ENCODE peak calls at places on chromosomes 16 and 17, in six cellular contexts. Q is cardiac muscle cell, R is fibroblast of lung, F is sigmoid colon, C is A549, Y is heart right ventricle. N is an unnamed sample.

GRCh38 chr16:57623251-57624043 is 5.0 kb upstream of the ADGRG1 start:
- DNase-seq in Q (no peak), R (peak; percentile 38), F (peak; percentile 72), C (peak; percentile 47), Y (no peak), N (peak; percentile 82)

GRCh38 chr17:74935048-74935447 is 650 bp upstream of the OTOP3 start:
- DNase-seq in Q (no peak), R (no peak), F (no peak), C (no peak), Y (no peak), N (no peak)

GRCh38 chr16:89855301-89855945 is 18.0 kb upstream of the TCF25 start:
- DNase-seq in Q (no peak), R (no peak), F (no peak), C (no peak), Y (no peak), N (no peak)

GRCh38 chr16:56202036-56202435 is 10.7 kb downstream of the GNAO1 start:
- DNase-seq in Q (no peak), R (no peak), F (no peak), C (no peak), Y (no peak), N (no peak)

GRCh38 chr17:57369509-57369945 is 113.2 kb downstream of the MSI2 start:
- DNase-seq in Q (no peak), R (peak; percentile 28), F (no peak), C (no peak), Y (no peak), N (no peak)

GRCh38 chr17:8226536-8227237 is 16.3 kb upstream of the AURKB start:
- DNase-seq in Q (peak; percentile 80), R (peak; percentile 96), F (peak; percentile 90), C (peak; percentile 79), Y (peak; percentile 48), N (peak; percentile 66)

GRCh38 chr16:4870138-4870671 is 22.9 kb downstream of the UBN1 start:
- DNase-seq in Q (no peak), R (no peak), F (no peak), C (no peak), Y (no peak), N (no peak)

GRCh38 chr17:43967251-43967875 is 13.6 kb upstream of the PYY start:
- DNase-seq in Q (no peak), R (no peak), F (no peak), C (no peak), Y (no peak), N (no peak)

GRCh38 chr16:63578791-63579190 is 1542.6 kb upstream of the CDH8 start:
- DNase-seq in Q (no peak), R (no peak), F (no peak), C (no peak), Y (no peak), N (no peak)

GRCh38 chr17:58184308-58184985 is 8.1 kb upstream of the EPX start:
- DNase-seq in Q (no peak), R (peak; percentile 21), F (no peak), C (no peak), Y (no peak), N (no peak)

GRCh38 chr17:41199421-41200098 is 9.9 kb downstream of the KRTAP9-1 start:
- DNase-seq in Q (no peak), R (no peak), F (no peak), C (no peak), Y (no peak), N (no peak)

GRCh38 chr17:48261297-48261880 is 153.8 kb downstream of the SNX11 start:
- DNase-seq in Q (peak; percentile 18), R (peak; percentile 20), F (no peak), C (peak; percentile 74), Y (no peak), N (peak; percentile 31)

GRCh38 chr17:49913226-49914095 is 55.5 kb upstream of the DLX4 start:
- DNase-seq in Q (no peak), R (no peak), F (no peak), C (peak; percentile 81), Y (no peak), N (no peak)

GRCh38 chr17:77144227-77144626 is 3.5 kb downstream of the SEC14L1 start:
- DNase-seq in Q (no peak), R (no peak), F (peak; percentile 17), C (no peak), Y (no peak), N (no peak)

GRCh38 chr17:77146882-77147281 is 6.1 kb downstream of the SEC14L1 start:
- DNase-seq in Q (no peak), R (no peak), F (no peak), C (no peak), Y (peak; percentile 35), N (no peak)

GRCh38 chr17:77147357-77147801 is 6.6 kb downstream of the SEC14L1 start:
- DNase-seq in Q (no peak), R (no peak), F (no peak), C (no peak), Y (no peak), N (no peak)

GRCh38 chr17:77145209-77145608 is 4.4 kb downstream of the SEC14L1 start:
- DNase-seq in Q (no peak), R (no peak), F (no peak), C (no peak), Y (no peak), N (no peak)

DNA sequence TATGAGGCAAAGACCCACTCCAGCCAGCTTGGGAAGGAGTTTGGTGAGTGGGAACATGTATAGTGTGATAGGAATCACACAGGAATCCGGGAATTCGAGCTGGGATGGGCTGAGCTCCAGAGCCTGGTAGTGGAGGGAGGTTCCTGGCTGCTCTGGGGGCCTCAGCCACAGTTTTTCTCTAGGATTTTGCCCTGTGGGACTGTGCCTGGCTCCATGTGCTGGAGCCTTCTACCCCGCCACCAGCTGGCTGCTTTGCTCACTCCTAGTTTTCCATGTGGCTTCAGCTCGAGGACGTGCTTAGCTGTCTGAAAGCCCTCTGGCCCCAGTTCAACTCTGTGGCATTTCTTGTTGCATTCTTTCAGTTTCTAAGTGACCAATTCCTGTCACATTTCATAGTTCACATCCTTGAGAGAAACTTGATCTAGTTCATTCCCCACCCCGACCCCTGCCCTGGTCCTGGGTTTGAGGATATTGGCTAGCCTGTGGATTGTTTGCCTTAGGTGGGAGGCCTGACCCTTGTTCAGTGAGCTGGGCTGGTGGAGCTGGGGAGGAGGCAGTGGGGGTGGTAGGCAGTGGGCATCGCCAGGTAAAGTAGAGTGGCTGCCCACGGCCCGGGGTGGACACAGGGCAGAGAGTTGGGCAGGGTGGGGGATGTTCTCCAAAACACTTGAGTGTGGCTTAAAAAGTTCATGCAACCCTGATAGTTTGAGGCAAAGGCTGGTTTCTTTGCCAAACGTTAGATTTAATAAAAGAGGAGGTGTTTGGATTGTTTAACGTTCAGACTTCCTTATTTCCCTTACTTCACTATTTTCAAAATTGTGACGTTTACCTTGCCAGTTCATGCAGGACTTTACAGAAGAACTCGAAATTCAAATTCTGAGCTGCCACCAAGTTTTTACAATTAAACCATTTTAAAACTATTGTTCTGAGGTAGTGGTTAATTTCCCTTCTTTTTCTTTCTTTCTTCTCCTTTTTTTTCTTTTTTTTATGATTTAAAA is 5.2 kb downstream of the SEC14L1 start:
- DNase-seq in Q (peak; percentile 77), R (peak; percentile 79), F (peak; percentile 83), C (no peak), Y (peak; percentile 46), N (peak; percentile 40)
- H3K4me3 ChIP-seq in Q (no peak overlapping the region), R (no peak overlapping the region), F (no peak overlapping the region), C (no peak overlapping the region), Y (peak overlapping the region; percentile 73), N (no peak overlapping the region)

GRCh38 chr16:11482946-11483748 is 103.6 kb downstream of the LITAF start:
- DNase-seq in Q (no peak), R (no peak), F (no peak), C (no peak), Y (no peak), N (no peak)
- H3K9me3 ChIP-seq in Q (no peaks in the 10 kb centered on the region), R (no peaks in the 10 kb centered on the region), F (peaks cover 6% of the 10 kb centered on the region), C (peaks cover 6% of the 10 kb centered on the region), Y (peaks cover 2% of the 10 kb centered on the region), N (no peaks in the 10 kb centered on the region)

DNA sequence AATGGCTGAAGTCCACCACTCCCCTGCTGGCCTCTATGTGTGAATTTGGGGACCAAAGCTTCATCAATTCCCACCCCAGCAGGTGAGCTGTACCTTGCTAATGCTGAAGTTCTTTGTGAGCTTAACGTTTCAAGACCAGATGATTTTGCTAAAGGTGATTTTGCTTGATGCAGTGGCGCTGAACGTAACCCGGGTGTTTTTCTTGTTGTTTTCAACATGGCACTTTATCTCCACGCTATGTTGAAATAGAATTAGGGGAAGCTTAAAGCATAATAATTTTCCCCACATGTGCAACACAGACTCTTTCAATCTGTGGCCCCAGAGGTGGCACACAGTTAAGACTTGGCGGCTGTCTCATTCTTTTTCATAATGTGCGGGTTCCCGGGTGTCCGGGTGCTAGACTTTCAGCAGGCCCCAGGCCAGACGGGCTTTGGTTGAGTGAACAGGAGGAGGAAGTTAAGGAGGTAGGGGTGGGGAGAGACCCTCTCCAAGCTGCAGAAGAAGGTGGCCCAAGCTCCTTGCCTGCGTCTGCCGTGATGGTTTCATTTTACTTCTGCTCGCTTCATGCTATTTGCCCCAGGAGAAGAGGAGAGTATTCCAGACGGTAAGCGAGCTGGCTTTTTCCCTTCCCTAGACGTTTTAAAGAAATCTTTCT is 4.0 kb downstream of the FOXC2 start:
- DNase-seq in Q (no peak), R (no peak), F (no peak), C (no peak), Y (no peak), N (no peak)
- H3K4me3 ChIP-seq in Q (peak overlapping the region; percentile 76), R (peak overlapping the region; percentile 74), F (no peak overlapping the region), C (no peak overlapping the region), Y (peak overlapping the region; percentile 60), N (no peak overlapping the region)

GRCh38 chr16:75045424-75045823 is 46.6 kb downstream of the ZNRF1 start:
- DNase-seq in Q (no peak), R (no peak), F (no peak), C (no peak), Y (no peak), N (no peak)
- H3K9me3 ChIP-seq in Q (no peaks in the 10 kb centered on the region), R (no peaks in the 10 kb centered on the region), F (no peaks in the 10 kb centered on the region), C (no peaks in the 10 kb centered on the region), Y (no peaks in the 10 kb centered on the region), N (no peaks in the 10 kb centered on the region)

GRCh38 chr17:17084941-17085340 is 42.7 kb downstream of the MPRIP start:
- DNase-seq in Q (no peak), R (no peak), F (peak; percentile 50), C (no peak), Y (no peak), N (no peak)

GRCh38 chr17:17087424-17088103 is 45.3 kb downstream of the MPRIP start:
- DNase-seq in Q (no peak), R (no peak), F (peak; percentile 46), C (no peak), Y (no peak), N (no peak)

GRCh38 chr17:17088104-17088485 is 45.8 kb downstream of the MPRIP start:
- DNase-seq in Q (no peak), R (no peak), F (peak; percentile 56), C (no peak), Y (no peak), N (no peak)

GRCh38 chr17:17088511-17089205 is 46.4 kb downstream of the MPRIP start:
- DNase-seq in Q (no peak), R (no peak), F (peak; percentile 30), C (no peak), Y (no peak), N (no peak)

GRCh38 chr17:17086585-17086984 is 44.3 kb downstream of the MPRIP start:
- DNase-seq in Q (no peak), R (no peak), F (peak; percentile 11), C (no peak), Y (no peak), N (no peak)
- H3K4me3 ChIP-seq in Q (no peak overlapping the region), R (no peak overlapping the region), F (no peak overlapping the region), C (no peak overlapping the region), Y (no peak overlapping the region), N (no peak overlapping the region)

GRCh38 chr16:71449020-71449419 is 7.2 kb upstream of the TLE7 start:
- DNase-seq in Q (no peak), R (peak; percentile 9), F (no peak), C (no peak), Y (no peak), N (no peak)
- H3K9me3 ChIP-seq in Q (peaks cover 8% of the 10 kb centered on the region), R (peaks cover 14% of the 10 kb centered on the region), F (peaks cover 56% of the 10 kb centered on the region), C (peaks cover 97% of the 10 kb centered on the region), Y (peaks cover 65% of the 10 kb centered on the region), N (peaks cover 3% of the 10 kb centered on the region)

N was measured in BE2C.